ENCODE peak calls at places on chromosomes 11 and 22, in four cellular contexts. One of them, this sample, is unnamed.

GRCh38 chr11:112113539-112114457 is 27.1 kb downstream of the SDHD start:
- DNase-seq in heart left ventricle: no peak
- DNase-seq in foreskin fibroblast: peak; percentile 73
- DNase-seq in AG10803: peak; percentile 71
- DNase-seq in this sample: peak; percentile 70

GRCh38 chr11:14463623-14464022 is 36.0 kb downstream of the COPB1 start:
- DNase-seq in heart left ventricle: no peak
- DNase-seq in foreskin fibroblast: no peak
- DNase-seq in AG10803: no peak
- DNase-seq in this sample: no peak

GRCh38 chr22:43923191-43923590 is 414 bp upstream of the PNPLA3 start:
- DNase-seq in AG10803: no peak
- DNase-seq in foreskin fibroblast: peak; percentile 43
- DNase-seq in heart left ventricle: no peak
- DNase-seq in this sample: no peak

GRCh38 chr11:66361502-66361941 is 10.0 kb downstream of the SLC29A2 start:
- DNase-seq in AG10803: no peak
- DNase-seq in heart left ventricle: peak; percentile 37
- DNase-seq in foreskin fibroblast: no peak
- DNase-seq in this sample: peak; percentile 73

GRCh38 chr22:37428649-37429586 is 1.6 kb upstream of the ELFN2 start:
- DNase-seq in foreskin fibroblast: peak; percentile 75
- DNase-seq in heart left ventricle: peak; percentile 66
- DNase-seq in AG10803: peak; percentile 20
- DNase-seq in this sample: peak; percentile 93

GRCh38 chr11:36213050-36213840 is 76.0 kb downstream of the COMMD9 start:
- DNase-seq in AG10803: no peak
- DNase-seq in foreskin fibroblast: no peak
- DNase-seq in heart left ventricle: no peak
- DNase-seq in this sample: no peak

GRCh38 chr11:36750349-36750748 is 152.3 kb upstream of the RAG2 start:
- DNase-seq in heart left ventricle: no peak
- DNase-seq in foreskin fibroblast: peak; percentile 8
- DNase-seq in AG10803: no peak
- DNase-seq in this sample: no peak

GRCh38 chr11:1519028-1519736 is 32.6 kb upstream of the MOB2 start:
- DNase-seq in heart left ventricle: peak; percentile 29
- DNase-seq in foreskin fibroblast: no peak
- DNase-seq in AG10803: no peak
- DNase-seq in this sample: peak; percentile 53

GRCh38 chr11:110147965-110148709 is 54.9 kb downstream of the ZC3H12C start:
- DNase-seq in heart left ventricle: no peak
- DNase-seq in AG10803: peak; percentile 77
- DNase-seq in foreskin fibroblast: peak; percentile 66
- DNase-seq in this sample: peak; percentile 42

GRCh38 chr11:95989780-95990179 is 65.9 kb upstream of the MTMR2 start:
- DNase-seq in AG10803: no peak
- DNase-seq in heart left ventricle: no peak
- DNase-seq in foreskin fibroblast: no peak
- DNase-seq in this sample: no peak

GRCh38 chr11:70073188-70073817 is 4.8 kb upstream of the ANO1 start:
- DNase-seq in AG10803: no peak
- DNase-seq in foreskin fibroblast: no peak
- DNase-seq in heart left ventricle: no peak
- DNase-seq in this sample: peak; percentile 56

GRCh38 chr11:86676533-86677154 is 4.2 kb upstream of the ME3 start:
- DNase-seq in AG10803: no peak
- DNase-seq in heart left ventricle: no peak
- DNase-seq in foreskin fibroblast: no peak
- DNase-seq in this sample: no peak

GRCh38 chr11:65903715-65904114 is 3.5 kb upstream of the FOSL1 start:
- DNase-seq in foreskin fibroblast: no peak
- DNase-seq in AG10803: no peak
- DNase-seq in heart left ventricle: no peak
- DNase-seq in this sample: no peak

GRCh38 chr11:4134844-4135243 is 40.2 kb downstream of the RRM1 start:
- DNase-seq in foreskin fibroblast: peak; percentile 54
- DNase-seq in AG10803: peak; percentile 43
- DNase-seq in heart left ventricle: no peak
- DNase-seq in this sample: peak; percentile 85

GRCh38 chr22:29313126-29314071 is 2.1 kb downstream of the RASL10A start:
- DNase-seq in heart left ventricle: peak; percentile 72
- DNase-seq in foreskin fibroblast: peak; percentile 55
- DNase-seq in AG10803: peak; percentile 25
- DNase-seq in this sample: peak; percentile 93

GRCh38 chr11:120295110-120295509 is 30.0 kb upstream of the TLCD5 start:
- DNase-seq in heart left ventricle: no peak
- DNase-seq in foreskin fibroblast: no peak
- DNase-seq in AG10803: no peak
- DNase-seq in this sample: no peak

GRCh38 chr11:80320765-80321164 is 879.9 kb upstream of the TENM4 start:
- DNase-seq in foreskin fibroblast: no peak
- DNase-seq in heart left ventricle: no peak
- DNase-seq in AG10803: no peak
- DNase-seq in this sample: no peak

GRCh38 chr11:16456366-16456765 is 100.0 kb upstream of the SOX6 start:
- DNase-seq in heart left ventricle: no peak
- DNase-seq in AG10803: no peak
- DNase-seq in foreskin fibroblast: no peak
- DNase-seq in this sample: no peak

GRCh38 chr11:124896071-124896750 is 1.5 kb downstream of the ROBO4 start:
- DNase-seq in foreskin fibroblast: no peak
- DNase-seq in heart left ventricle: no peak
- DNase-seq in AG10803: no peak
- DNase-seq in this sample: peak; percentile 43

GRCh38 chr11:1153951-1154487 is 3.7 kb upstream of the MUC5AC start:
- DNase-seq in heart left ventricle: peak; percentile 62
- DNase-seq in foreskin fibroblast: peak; percentile 93
- DNase-seq in AG10803: peak; percentile 89
- DNase-seq in this sample: peak; percentile 100

GRCh38 chr11:13277719-13278619 is at the start of gene BMAL1:
- DNase-seq in AG10803: no peak
- DNase-seq in foreskin fibroblast: peak; percentile 61
- DNase-seq in heart left ventricle: peak; percentile 87
- DNase-seq in this sample: peak; percentile 84

GRCh38 chr11:118530180-118530682 is 761 bp upstream of the TMEM25 start:
- DNase-seq in heart left ventricle: no peak
- DNase-seq in foreskin fibroblast: peak; percentile 42
- DNase-seq in AG10803: no peak
- DNase-seq in this sample: peak; percentile 83

GRCh38 chr11:118531597-118532084 is 649 bp downstream of the TMEM25 start:
- DNase-seq in heart left ventricle: no peak
- DNase-seq in AG10803: no peak
- DNase-seq in foreskin fibroblast: no peak
- DNase-seq in this sample: no peak

GRCh38 chr11:118532852-118533768 is 2.1 kb downstream of the TMEM25 start:
- DNase-seq in AG10803: no peak
- DNase-seq in heart left ventricle: no peak
- DNase-seq in foreskin fibroblast: no peak
- DNase-seq in this sample: peak; percentile 76

GRCh38 chr11:118530683-118531596 is at the start of gene TMEM25:
- DNase-seq in AG10803: no peak
- DNase-seq in heart left ventricle: peak; percentile 82
- DNase-seq in foreskin fibroblast: peak; percentile 75
- DNase-seq in this sample: peak; percentile 96

GRCh38 chr11:118532091-118532490 is 1.1 kb downstream of the TMEM25 start:
- DNase-seq in heart left ventricle: no peak
- DNase-seq in foreskin fibroblast: no peak
- DNase-seq in AG10803: no peak
- DNase-seq in this sample: peak; percentile 74
- H3K4me3 ChIP-seq in heart left ventricle: peak overlapping the region; percentile 68
- H3K4me3 ChIP-seq in foreskin fibroblast: no peak overlapping the region
- H3K4me3 ChIP-seq in AG10803: no peak overlapping the region
- H3K4me3 ChIP-seq in this sample: no peak overlapping the region

DNA sequence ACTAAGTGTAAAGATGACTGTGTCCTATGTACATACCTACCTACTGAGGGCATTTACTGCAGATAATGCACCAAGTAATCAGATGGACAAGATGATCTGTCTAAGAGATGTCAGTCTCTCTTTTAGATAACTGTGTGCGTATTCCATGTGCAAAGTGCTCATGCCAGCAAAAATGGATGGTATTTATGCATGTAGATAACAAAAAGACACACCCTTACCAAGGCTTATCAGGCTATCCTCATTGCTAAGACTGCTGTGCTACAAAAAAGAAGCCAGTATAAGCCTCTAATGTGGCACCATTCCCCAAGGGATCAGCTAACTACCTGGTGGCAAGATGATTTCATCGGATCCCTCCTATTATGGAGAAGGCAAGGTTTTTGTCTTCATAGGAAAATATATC is 34.3 kb upstream of the CD44 start:
- DNase-seq in AG10803: no peak
- DNase-seq in foreskin fibroblast: no peak
- DNase-seq in heart left ventricle: no peak
- DNase-seq in this sample: no peak
- H3K4me3 ChIP-seq in AG10803: no peak overlapping the region
- H3K4me3 ChIP-seq in foreskin fibroblast: no peak overlapping the region
- H3K4me3 ChIP-seq in heart left ventricle: no peak overlapping the region
- H3K4me3 ChIP-seq in this sample: no peak overlapping the region

GRCh38 chr11:47280099-47280498 is 10.2 kb downstream of the MADD start:
- DNase-seq in foreskin fibroblast: no peak
- DNase-seq in heart left ventricle: no peak
- DNase-seq in AG10803: no peak
- DNase-seq in this sample: no peak

GRCh38 chr11:47278058-47278457 is 8.1 kb downstream of the MADD start:
- DNase-seq in heart left ventricle: no peak
- DNase-seq in foreskin fibroblast: no peak
- DNase-seq in AG10803: no peak
- DNase-seq in this sample: no peak

GRCh38 chr11:47274495-47275235 is 4.7 kb downstream of the MADD start:
- DNase-seq in heart left ventricle: no peak
- DNase-seq in foreskin fibroblast: no peak
- DNase-seq in AG10803: no peak
- DNase-seq in this sample: no peak

GRCh38 chr11:47278769-47279168 is 8.8 kb downstream of the MADD start:
- DNase-seq in foreskin fibroblast: no peak
- DNase-seq in heart left ventricle: no peak
- DNase-seq in AG10803: no peak
- DNase-seq in this sample: no peak

DNA sequence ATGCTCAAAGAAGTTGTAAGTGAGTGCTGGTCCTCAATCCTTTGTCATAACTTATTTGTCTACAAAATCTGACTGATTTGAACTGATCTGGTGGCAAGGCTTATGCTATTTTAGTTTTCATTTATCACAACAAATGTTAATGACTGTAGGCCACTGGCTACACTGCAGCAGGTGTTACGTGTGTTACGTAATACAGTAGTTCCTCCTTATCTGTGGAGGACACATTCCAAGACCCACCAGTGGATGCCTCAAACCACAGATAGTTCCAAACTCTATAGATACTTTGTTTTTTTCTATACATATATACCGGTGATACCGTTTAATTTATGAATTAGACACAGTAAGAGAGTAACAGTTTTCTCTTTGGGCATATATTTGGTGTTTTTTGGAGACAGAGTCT is 7.0 kb downstream of the MADD start:
- DNase-seq in AG10803: no peak
- DNase-seq in heart left ventricle: no peak
- DNase-seq in foreskin fibroblast: no peak
- DNase-seq in this sample: no peak
- H3K4me3 ChIP-seq in AG10803: no peak overlapping the region
- H3K4me3 ChIP-seq in heart left ventricle: no peak overlapping the region
- H3K4me3 ChIP-seq in foreskin fibroblast: no peak overlapping the region
- H3K4me3 ChIP-seq in this sample: no peak overlapping the region

DNA sequence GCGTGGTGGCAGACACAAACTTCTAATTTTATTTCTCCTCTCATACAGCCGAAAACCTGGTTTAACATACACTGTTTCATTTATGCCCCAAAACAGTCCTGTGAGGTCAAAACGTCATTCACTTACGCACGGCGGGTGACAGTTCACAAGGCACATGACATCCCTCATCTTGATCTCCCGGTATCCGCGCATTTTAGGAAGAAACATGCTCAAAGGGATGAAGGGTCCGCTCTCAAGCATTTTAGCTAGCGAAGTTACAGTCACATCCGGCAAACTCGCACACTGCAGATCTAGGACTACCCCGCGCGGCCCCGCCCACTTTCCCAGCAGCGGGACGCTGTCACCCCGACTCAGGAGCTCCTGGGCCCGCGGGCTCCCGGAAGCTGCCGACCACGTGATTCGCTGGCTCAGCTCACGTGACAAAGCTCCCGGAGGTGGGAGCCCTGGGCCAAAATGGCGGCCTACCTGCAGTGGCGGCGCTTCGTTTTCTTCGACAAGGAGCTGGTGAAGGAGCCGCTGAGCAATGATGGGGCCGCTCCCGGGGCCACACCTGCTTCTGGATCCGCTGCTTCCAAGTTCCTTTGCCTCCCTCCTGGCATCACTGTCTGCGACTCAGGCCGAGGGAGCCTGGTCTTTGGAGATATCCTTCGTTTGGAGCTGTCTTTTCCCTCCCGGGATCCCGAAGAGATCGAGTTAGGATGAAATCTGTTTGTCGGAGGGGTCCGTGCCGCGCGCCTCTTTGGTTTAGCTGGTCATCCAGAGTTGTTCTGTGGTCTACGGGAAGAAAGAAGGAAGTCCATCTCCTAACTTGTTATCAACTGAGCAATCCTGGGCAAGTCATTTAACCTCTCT is at the start of gene VPS11:
- DNase-seq in heart left ventricle: peak; percentile 99
- DNase-seq in foreskin fibroblast: peak; percentile 99
- DNase-seq in AG10803: peak; percentile 94
- DNase-seq in this sample: peak; percentile 100
- H3K4me3 ChIP-seq in heart left ventricle: peak within 1 kb of the TSS; percentile 89
- H3K4me3 ChIP-seq in foreskin fibroblast: peak within 1 kb of the TSS; percentile 97
- H3K4me3 ChIP-seq in AG10803: peak within 1 kb of the TSS; percentile 79
- H3K4me3 ChIP-seq in this sample: peak within 1 kb of the TSS; percentile 98

GRCh38 chr11:35144811-35145210 is 5.8 kb downstream of the CD44 start:
- DNase-seq in heart left ventricle: no peak
- DNase-seq in foreskin fibroblast: no peak
- DNase-seq in AG10803: peak; percentile 88
- DNase-seq in this sample: no peak

GRCh38 chr11:35145249-35145648 is 6.3 kb downstream of the CD44 start:
- DNase-seq in foreskin fibroblast: peak; percentile 67
- DNase-seq in heart left ventricle: no peak
- DNase-seq in AG10803: peak; percentile 88
- DNase-seq in this sample: no peak

GRCh38 chr11:35144103-35144741 is 5.3 kb downstream of the CD44 start:
- DNase-seq in foreskin fibroblast: peak; percentile 87
- DNase-seq in heart left ventricle: no peak
- DNase-seq in AG10803: peak; percentile 92
- DNase-seq in this sample: peak; percentile 94

GRCh38 chr11:35142481-35143207 is 3.7 kb downstream of the CD44 start:
- DNase-seq in AG10803: peak; percentile 78
- DNase-seq in foreskin fibroblast: peak; percentile 84
- DNase-seq in heart left ventricle: no peak
- DNase-seq in this sample: peak; percentile 88

GRCh38 chr11:35143509-35144102 is 4.6 kb downstream of the CD44 start:
- DNase-seq in AG10803: no peak
- DNase-seq in foreskin fibroblast: no peak
- DNase-seq in heart left ventricle: no peak
- DNase-seq in this sample: no peak
- H3K4me3 ChIP-seq in AG10803: peak overlapping the region; percentile 100
- H3K4me3 ChIP-seq in foreskin fibroblast: peak overlapping the region; percentile 75
- H3K4me3 ChIP-seq in heart left ventricle: no peak overlapping the region
- H3K4me3 ChIP-seq in this sample: peak overlapping the region; percentile 47

This sample was measured in osteoblast.